ENCODE peak calls at places on chromosomes 11 and 22, in ten cellular contexts. One of them, this sample, is unnamed.

GRCh38 chr11:85934599-85935169 is 79.5 kb downstream of the CCDC83 start:
- DNase-seq in stimulated activated CD8-positive, alpha-beta memory T cell treated with anti-CD3 and anti-CD28 coated beads, Interleukin-15, amount 100 ng/mL, for 1 hour: no peak
- DNase-seq in HTR-8/SVneo: no peak
- DNase-seq in colonic mucosa: no peak
- DNase-seq in NCI-H524: no peak
- DNase-seq in stimulated activated CD4-positive, alpha-beta T cell treated with anti-CD3 and anti-CD28 coated beads, Interleukin-2, amount 100 ng/mL, for 48 hours: no peak
- DNase-seq in chondrocyte: peak; percentile 68
- DNase-seq in fibroblast of pulmonary artery: no peak
- DNase-seq in EH: no peak
- DNase-seq in M059J: no peak
- DNase-seq in this sample: no peak

GRCh38 chr11:678297-678696 is 16.7 kb downstream of the DEAF1 start:
- DNase-seq in stimulated activated CD8-positive, alpha-beta memory T cell treated with anti-CD3 and anti-CD28 coated beads, Interleukin-15, amount 100 ng/mL, for 1 hour: no peak
- DNase-seq in HTR-8/SVneo: no peak
- DNase-seq in colonic mucosa: no peak
- DNase-seq in NCI-H524: no peak
- DNase-seq in stimulated activated CD4-positive, alpha-beta T cell treated with anti-CD3 and anti-CD28 coated beads, Interleukin-2, amount 100 ng/mL, for 48 hours: no peak
- DNase-seq in chondrocyte: no peak
- DNase-seq in fibroblast of pulmonary artery: no peak
- DNase-seq in EH: no peak
- DNase-seq in M059J: no peak
- DNase-seq in this sample: no peak

GRCh38 chr11:67604815-67605214 is 1.9 kb upstream of the NDUFV1 start:
- DNase-seq in stimulated activated CD8-positive, alpha-beta memory T cell treated with anti-CD3 and anti-CD28 coated beads, Interleukin-15, amount 100 ng/mL, for 1 hour: no peak
- DNase-seq in HTR-8/SVneo: no peak
- DNase-seq in colonic mucosa: no peak
- DNase-seq in NCI-H524: peak; percentile 77
- DNase-seq in stimulated activated CD4-positive, alpha-beta T cell treated with anti-CD3 and anti-CD28 coated beads, Interleukin-2, amount 100 ng/mL, for 48 hours: no peak
- DNase-seq in chondrocyte: no peak
- DNase-seq in fibroblast of pulmonary artery: no peak
- DNase-seq in EH: no peak
- DNase-seq in M059J: no peak
- DNase-seq in this sample: no peak

GRCh38 chr22:37340331-37341262 is 58.3 kb downstream of the CYTH4 start:
- DNase-seq in stimulated activated CD8-positive, alpha-beta memory T cell treated with anti-CD3 and anti-CD28 coated beads, Interleukin-15, amount 100 ng/mL, for 1 hour: no peak
- DNase-seq in HTR-8/SVneo: no peak
- DNase-seq in colonic mucosa: no peak
- DNase-seq in NCI-H524: peak; percentile 61
- DNase-seq in stimulated activated CD4-positive, alpha-beta T cell treated with anti-CD3 and anti-CD28 coated beads, Interleukin-2, amount 100 ng/mL, for 48 hours: no peak
- DNase-seq in chondrocyte: no peak
- DNase-seq in fibroblast of pulmonary artery: no peak
- DNase-seq in EH: no peak
- DNase-seq in M059J: no peak
- DNase-seq in this sample: no peak

GRCh38 chr11:19672591-19673206 is 39.9 kb upstream of the NAV2 start:
- DNase-seq in stimulated activated CD8-positive, alpha-beta memory T cell treated with anti-CD3 and anti-CD28 coated beads, Interleukin-15, amount 100 ng/mL, for 1 hour: no peak
- DNase-seq in HTR-8/SVneo: no peak
- DNase-seq in colonic mucosa: no peak
- DNase-seq in NCI-H524: no peak
- DNase-seq in stimulated activated CD4-positive, alpha-beta T cell treated with anti-CD3 and anti-CD28 coated beads, Interleukin-2, amount 100 ng/mL, for 48 hours: no peak
- DNase-seq in chondrocyte: no peak
- DNase-seq in fibroblast of pulmonary artery: no peak
- DNase-seq in EH: no peak
- DNase-seq in M059J: no peak
- DNase-seq in this sample: no peak

GRCh38 chr22:22692707-22693530 is 48.5 kb downstream of the GGTLC2 start:
- DNase-seq in stimulated activated CD8-positive, alpha-beta memory T cell treated with anti-CD3 and anti-CD28 coated beads, Interleukin-15, amount 100 ng/mL, for 1 hour: peak; percentile 34
- DNase-seq in HTR-8/SVneo: no peak
- DNase-seq in colonic mucosa: peak; percentile 84
- DNase-seq in NCI-H524: no peak
- DNase-seq in stimulated activated CD4-positive, alpha-beta T cell treated with anti-CD3 and anti-CD28 coated beads, Interleukin-2, amount 100 ng/mL, for 48 hours: peak; percentile 66
- DNase-seq in chondrocyte: peak; percentile 62
- DNase-seq in fibroblast of pulmonary artery: peak; percentile 72
- DNase-seq in EH: peak; percentile 72
- DNase-seq in M059J: peak; percentile 69
- DNase-seq in this sample: peak; percentile 43

GRCh38 chr11:80727315-80727714 is 1286.5 kb upstream of the TENM4 start:
- DNase-seq in stimulated activated CD8-positive, alpha-beta memory T cell treated with anti-CD3 and anti-CD28 coated beads, Interleukin-15, amount 100 ng/mL, for 1 hour: no peak
- DNase-seq in HTR-8/SVneo: no peak
- DNase-seq in colonic mucosa: peak; percentile 17
- DNase-seq in NCI-H524: no peak
- DNase-seq in stimulated activated CD4-positive, alpha-beta T cell treated with anti-CD3 and anti-CD28 coated beads, Interleukin-2, amount 100 ng/mL, for 48 hours: no peak
- DNase-seq in chondrocyte: no peak
- DNase-seq in fibroblast of pulmonary artery: peak; percentile 29
- DNase-seq in EH: no peak
- DNase-seq in M059J: peak; percentile 66
- DNase-seq in this sample: peak; percentile 1

GRCh38 chr22:25420925-25421904 is 143.3 kb upstream of the GRK3 start:
- DNase-seq in stimulated activated CD8-positive, alpha-beta memory T cell treated with anti-CD3 and anti-CD28 coated beads, Interleukin-15, amount 100 ng/mL, for 1 hour: no peak
- DNase-seq in HTR-8/SVneo: no peak
- DNase-seq in colonic mucosa: no peak
- DNase-seq in NCI-H524: peak; percentile 9
- DNase-seq in stimulated activated CD4-positive, alpha-beta T cell treated with anti-CD3 and anti-CD28 coated beads, Interleukin-2, amount 100 ng/mL, for 48 hours: no peak
- DNase-seq in chondrocyte: no peak
- DNase-seq in fibroblast of pulmonary artery: no peak
- DNase-seq in EH: peak; percentile 14
- DNase-seq in M059J: peak; percentile 26
- DNase-seq in this sample: no peak

GRCh38 chr11:73218106-73218829 is at the start of gene P2RY2:
- DNase-seq in stimulated activated CD8-positive, alpha-beta memory T cell treated with anti-CD3 and anti-CD28 coated beads, Interleukin-15, amount 100 ng/mL, for 1 hour: no peak
- DNase-seq in HTR-8/SVneo: no peak
- DNase-seq in colonic mucosa: peak; percentile 93
- DNase-seq in NCI-H524: no peak
- DNase-seq in stimulated activated CD4-positive, alpha-beta T cell treated with anti-CD3 and anti-CD28 coated beads, Interleukin-2, amount 100 ng/mL, for 48 hours: peak; percentile 43
- DNase-seq in chondrocyte: peak; percentile 85
- DNase-seq in fibroblast of pulmonary artery: peak; percentile 24
- DNase-seq in EH: peak; percentile 44
- DNase-seq in M059J: peak; percentile 42
- DNase-seq in this sample: peak; percentile 42

GRCh38 chr22:28345304-28345703 is 334.3 kb downstream of the TTC28 start:
- DNase-seq in stimulated activated CD8-positive, alpha-beta memory T cell treated with anti-CD3 and anti-CD28 coated beads, Interleukin-15, amount 100 ng/mL, for 1 hour: no peak
- DNase-seq in HTR-8/SVneo: no peak
- DNase-seq in colonic mucosa: no peak
- DNase-seq in NCI-H524: no peak
- DNase-seq in stimulated activated CD4-positive, alpha-beta T cell treated with anti-CD3 and anti-CD28 coated beads, Interleukin-2, amount 100 ng/mL, for 48 hours: no peak
- DNase-seq in chondrocyte: no peak
- DNase-seq in fibroblast of pulmonary artery: no peak
- DNase-seq in EH: peak; percentile 41
- DNase-seq in M059J: peak; percentile 70
- DNase-seq in this sample: peak; percentile 7

GRCh38 chr11:131910491-131911387 is 540.3 kb downstream of the NTM start:
- DNase-seq in stimulated activated CD8-positive, alpha-beta memory T cell treated with anti-CD3 and anti-CD28 coated beads, Interleukin-15, amount 100 ng/mL, for 1 hour: no peak
- DNase-seq in HTR-8/SVneo: peak; percentile 19
- DNase-seq in colonic mucosa: no peak
- DNase-seq in NCI-H524: no peak
- DNase-seq in stimulated activated CD4-positive, alpha-beta T cell treated with anti-CD3 and anti-CD28 coated beads, Interleukin-2, amount 100 ng/mL, for 48 hours: no peak
- DNase-seq in chondrocyte: no peak
- DNase-seq in fibroblast of pulmonary artery: peak; percentile 48
- DNase-seq in EH: peak; percentile 60
- DNase-seq in M059J: peak; percentile 41
- DNase-seq in this sample: peak; percentile 52

GRCh38 chr11:77127969-77128691 is at the start of gene MYO7A:
- DNase-seq in stimulated activated CD8-positive, alpha-beta memory T cell treated with anti-CD3 and anti-CD28 coated beads, Interleukin-15, amount 100 ng/mL, for 1 hour: no peak
- DNase-seq in HTR-8/SVneo: peak; percentile 52
- DNase-seq in colonic mucosa: peak; percentile 61
- DNase-seq in NCI-H524: peak; percentile 43
- DNase-seq in stimulated activated CD4-positive, alpha-beta T cell treated with anti-CD3 and anti-CD28 coated beads, Interleukin-2, amount 100 ng/mL, for 48 hours: no peak
- DNase-seq in chondrocyte: peak; percentile 79
- DNase-seq in fibroblast of pulmonary artery: peak; percentile 55
- DNase-seq in EH: peak; percentile 68
- DNase-seq in M059J: no peak
- DNase-seq in this sample: peak; percentile 43

This sample was measured in RPMI7951.